ENCODE peak calls at places on chromosomes 16 and 17, in seven cellular contexts. L, A, P, M, F, D and S are unnamed samples.

GRCh38 chr16:58500329-58501241 is 642 bp downstream of the NDRG4 start:
- DNase-seq in D (no peak), P (no peak), F (peak; percentile 69), L (no peak), M (no peak), A (no peak), S (no peak)

GRCh38 chr16:31352344-31353115 is 2.4 kb upstream of the ITGAX start:
- DNase-seq in D (no peak), A (no peak), L (no peak), F (no peak), M (no peak), P (no peak), S (no peak)

GRCh38 chr16:48433116-48433848 is 48.1 kb upstream of the SIAH1 start:
- DNase-seq in M (no peak), P (no peak), D (no peak), A (no peak), F (no peak), L (no peak), S (no peak)

GRCh38 chr17:76193616-76194015 is 46.7 kb downstream of the RNF157 start:
- DNase-seq in A (no peak), P (no peak), F (peak; percentile 81), D (no peak), L (peak; percentile 78), M (no peak), S (no peak)

GRCh38 chr17:42845918-42846593 is 1.7 kb downstream of the AOC2 start:
- DNase-seq in A (no peak), D (no peak), F (no peak), L (no peak), M (no peak), P (no peak), S (no peak)

GRCh38 chr17:4675791-4676190 is 28.1 kb downstream of the PELP1 start:
- DNase-seq in P (no peak), M (no peak), D (no peak), A (no peak), F (no peak), L (no peak), S (no peak)

GRCh38 chr16:1900452-1900774 is 17.8 kb downstream of the HS3ST6 start:
- DNase-seq in A (no peak), M (no peak), F (no peak), D (no peak), L (no peak), P (no peak), S (no peak)

GRCh38 chr17:79626156-79626890 is 15.5 kb upstream of the RBFOX3 start:
- DNase-seq in F (peak; percentile 36), D (no peak), P (no peak), M (no peak), A (no peak), L (no peak), S (peak; percentile 4)

GRCh38 chr17:49285716-49286115 is 55.1 kb upstream of the PHOSPHO1 start:
- DNase-seq in P (no peak), L (no peak), D (no peak), F (no peak), M (no peak), A (no peak), S (no peak)

GRCh38 chr17:41667280-41668008 is 21.2 kb upstream of the EIF1 start:
- DNase-seq in D (no peak), P (no peak), L (no peak), F (no peak), M (no peak), A (no peak), S (no peak)

GRCh38 chr17:38436386-38436785 is 8.1 kb downstream of the ARHGAP23 start:
- DNase-seq in L (no peak), A (no peak), F (no peak), P (no peak), D (no peak), M (no peak), S (no peak)

GRCh38 chr17:74528491-74529199 is 2.6 kb downstream of the CD300LB start:
- DNase-seq in F (no peak), D (no peak), L (no peak), A (no peak), P (no peak), M (peak; percentile 76), S (no peak)

GRCh38 chr16:70678898-70679652 is 6.8 kb downstream of the MTSS2 start:
- DNase-seq in P (no peak), M (no peak), D (no peak), F (no peak), L (no peak), A (no peak), S (no peak)

GRCh38 chr17:13016881-13017622 is 775 bp downstream of the ELAC2 start:
- DNase-seq in P (peak; percentile 27), D (no peak), F (no peak), M (no peak), L (no peak), A (no peak), S (no peak)

GRCh38 chr16:84084570-84085270 is 32.0 kb downstream of the MBTPS1 start:
- DNase-seq in D (peak; percentile 66), F (peak; percentile 84), A (peak; percentile 49), M (peak; percentile 28), L (peak; percentile 85), P (peak; percentile 78), S (peak; percentile 61)

GRCh38 chr16:2795714-2796143 is 2.5 kb upstream of the PRSS41 start:
- DNase-seq in D (no peak), P (no peak), M (no peak), F (no peak), A (no peak), L (peak; percentile 54), S (no peak)

GRCh38 chr16:51953541-51953940 is 593.4 kb downstream of the TOX3 start:
- DNase-seq in F (no peak), M (no peak), L (no peak), A (no peak), D (no peak), P (no peak), S (no peak)

GRCh38 chr17:54956802-54957201 is 11.7 kb downstream of the COX11 start:
- DNase-seq in P (no peak), A (no peak), F (no peak), D (no peak), L (no peak), M (no peak), S (no peak)
- TF ChIP-seq POLR2AphosphoS5 in P (no peak), A (peak; percentile 41), F (no peak), D (no peak), L (no peak), M (no peak), S (no peak)

GRCh38 chr17:1149869-1150268 is 29.9 kb downstream of the ABR start:
- DNase-seq in M (no peak), P (no peak), L (no peak), D (no peak), F (no peak), A (no peak), S (no peak)

GRCh38 chr17:1156864-1157263 is 22.9 kb downstream of the ABR start:
- DNase-seq in M (no peak), P (no peak), F (no peak), A (no peak), L (no peak), D (no peak), S (no peak)

GRCh38 chr17:1154704-1155103 is 25.1 kb downstream of the ABR start:
- DNase-seq in F (peak; percentile 54), D (no peak), P (no peak), A (no peak), L (no peak), M (no peak), S (no peak)

GRCh38 chr17:1150863-1151685 is 28.7 kb downstream of the ABR start:
- DNase-seq in F (no peak), P (no peak), D (no peak), M (no peak), A (no peak), L (no peak), S (no peak)

DNA sequence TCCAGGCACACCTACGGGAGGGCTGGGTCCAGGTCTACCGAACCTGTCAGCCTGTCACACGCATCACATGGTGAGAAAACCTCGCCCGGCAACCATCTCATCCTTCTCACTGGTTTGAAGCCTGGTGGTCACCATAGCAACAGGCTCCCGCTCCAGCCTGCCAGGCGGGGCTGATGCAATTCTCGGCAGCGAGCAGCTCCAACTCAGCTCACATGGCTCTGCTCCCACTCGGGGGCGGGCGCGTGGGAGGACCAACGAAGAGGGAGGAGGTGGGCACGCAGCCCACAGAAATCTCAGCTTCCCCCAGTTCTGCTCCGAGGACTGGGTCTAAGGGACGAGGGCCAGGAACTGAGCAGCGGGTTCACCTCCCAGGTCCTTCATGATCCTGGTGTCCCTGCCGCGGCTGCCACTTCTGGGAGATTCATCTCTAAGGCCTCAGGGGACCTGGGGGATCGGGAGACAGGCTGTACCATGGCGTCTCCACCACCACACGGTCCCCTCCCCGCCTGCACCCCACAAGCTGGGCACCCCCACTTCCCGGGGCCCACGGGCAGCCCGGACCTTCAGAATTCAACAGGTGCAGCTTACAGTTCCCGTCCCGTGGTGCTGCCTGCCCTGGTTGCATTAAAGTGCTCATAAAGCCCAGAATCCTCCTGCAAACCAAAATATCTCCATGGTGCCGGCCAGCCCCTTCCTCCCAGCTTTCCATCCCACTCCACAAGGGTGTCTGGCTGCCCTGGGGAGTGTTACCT is 25.8 kb downstream of the ABR start:
- DNase-seq in P (peak; percentile 16), M (no peak), F (peak; percentile 93), D (no peak), A (no peak), L (peak; percentile 14), S (no peak)
- TF ChIP-seq TAF1 in P (no peak), M (no peak), F (no peak), D (no peak), A (peak; percentile 31), L (no peak), S (no peak)

DNA sequence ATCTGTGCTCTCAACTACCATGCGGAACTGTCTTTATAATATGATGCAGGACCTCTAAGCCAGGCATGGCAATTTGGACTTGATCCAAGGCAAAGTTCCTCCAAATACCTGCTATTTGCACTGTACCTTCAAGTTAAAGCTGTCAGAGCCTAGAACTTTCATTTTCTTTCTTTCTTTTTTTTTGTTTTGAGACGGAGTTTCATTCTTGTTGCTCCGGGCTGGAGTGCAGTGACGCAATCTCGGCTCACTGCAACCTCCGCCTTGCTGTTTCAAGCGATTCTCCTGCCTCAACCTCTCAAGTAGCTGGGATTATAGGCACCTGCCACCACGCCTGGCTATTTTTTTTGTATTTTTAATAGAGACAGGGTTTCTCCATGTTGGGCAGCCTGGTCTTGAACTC is 51.7 kb downstream of the ARHGAP27 start:
- DNase-seq in M (no peak), F (no peak), P (no peak), L (no peak), A (no peak), D (no peak), S (no peak)
- TF ChIP-seq POLR2AphosphoS5 in M (no peak), F (no peak), P (no peak), L (no peak), A (no peak), D (no peak), S (no peak)

DNA sequence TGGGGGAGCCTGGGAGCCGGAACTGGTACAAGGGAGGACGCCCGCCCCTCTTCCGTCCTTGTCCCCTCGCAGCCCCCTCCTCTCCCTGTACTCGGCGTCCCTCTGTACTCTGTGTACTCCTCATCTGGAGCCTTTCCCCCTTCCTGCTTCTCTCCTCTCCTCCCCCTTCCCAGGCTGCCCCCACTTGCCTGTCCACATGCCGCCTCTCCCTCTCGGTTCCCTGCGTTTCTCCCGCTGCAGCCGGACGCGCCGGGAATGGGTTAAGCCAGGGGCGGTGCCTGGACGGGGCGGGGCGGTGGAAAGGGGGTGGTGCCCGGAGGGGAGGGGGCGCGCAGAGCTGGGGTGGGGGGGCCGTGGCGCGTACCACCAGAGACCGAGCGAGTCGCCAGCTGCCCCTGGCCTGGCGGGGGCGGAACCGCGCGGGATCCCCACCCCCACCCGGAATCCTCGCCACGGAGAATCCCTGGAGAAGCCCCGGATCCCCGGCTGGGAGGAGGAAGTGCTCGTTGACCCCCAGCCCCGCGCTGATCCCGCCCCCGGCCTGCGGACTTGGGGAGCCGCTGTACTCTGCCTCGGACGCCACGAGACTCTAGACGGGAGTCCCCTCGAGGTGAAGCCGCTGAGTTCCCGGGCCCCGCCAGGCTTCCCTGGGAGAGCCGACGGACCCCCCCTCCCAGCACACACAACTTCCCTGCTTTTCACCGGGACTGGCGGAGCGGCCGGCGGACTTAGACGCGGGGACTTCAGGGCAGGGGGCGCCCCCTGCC is 22.5 kb downstream of the GJD3 start:
- DNase-seq in F (peak; percentile 93), L (peak; percentile 74), A (no peak), D (no peak), M (no peak), P (peak; percentile 64), S (no peak)
- TF ChIP-seq TAF1 in F (no peak), L (no peak), A (no peak), D (no peak), M (no peak), P (no peak), S (no peak)